ENCODE peak calls at places on chromosomes 6 and 20, in four cellular contexts. One of them, this sample, is unnamed.

GRCh38 chr6:137856138-137856898 is 10.7 kb upstream of the TNFAIP3 start:
- DNase-seq in right cardiac atrium: no peak
- DNase-seq in AG04449: no peak
- DNase-seq in adipocyte: no peak
- DNase-seq in this sample: no peak

GRCh38 chr20:45826381-45827019 is 612 bp downstream of the TNNC2 start:
- DNase-seq in right cardiac atrium: no peak
- DNase-seq in AG04449: no peak
- DNase-seq in adipocyte: peak
- DNase-seq in this sample: no peak

GRCh38 chr20:63790572-63791168 is 40.4 kb downstream of the ZBTB46 start:
- DNase-seq in right cardiac atrium: no peak
- DNase-seq in AG04449: no peak
- DNase-seq in adipocyte: no peak
- DNase-seq in this sample: no peak

GRCh38 chr6:161199845-161200244 is 74.0 kb downstream of the AGPAT4 start:
- DNase-seq in right cardiac atrium: no peak
- DNase-seq in AG04449: no peak
- DNase-seq in adipocyte: no peak
- DNase-seq in this sample: no peak

GRCh38 chr6:37137881-37138568 is 31.9 kb upstream of the PIM1 start:
- DNase-seq in right cardiac atrium: no peak
- DNase-seq in AG04449: no peak
- DNase-seq in adipocyte: peak
- DNase-seq in this sample: no peak

GRCh38 chr6:29965873-29966601 is 23.7 kb downstream of the HLA-A start:
- DNase-seq in right cardiac atrium: peak
- DNase-seq in AG04449: no peak
- DNase-seq in adipocyte: peak
- DNase-seq in this sample: peak

GRCh38 chr20:10651227-10651990 is 22.4 kb downstream of the JAG1 start:
- DNase-seq in right cardiac atrium: no peak
- DNase-seq in AG04449: no peak
- DNase-seq in adipocyte: no peak
- DNase-seq in this sample: no peak

GRCh38 chr6:142846459-142846831 is 98.5 kb downstream of the HIVEP2 start:
- DNase-seq in right cardiac atrium: no peak
- DNase-seq in AG04449: no peak
- DNase-seq in adipocyte: peak
- DNase-seq in this sample: peak

GRCh38 chr6:45483501-45483900 is 105.8 kb upstream of the SUPT3H start:
- DNase-seq in right cardiac atrium: no peak
- DNase-seq in AG04449: peak
- DNase-seq in adipocyte: no peak
- DNase-seq in this sample: no peak

GRCh38 chr6:164151762-164152161 is 737.2 kb downstream of the QKI start:
- DNase-seq in right cardiac atrium: no peak
- DNase-seq in AG04449: no peak
- DNase-seq in adipocyte: no peak
- DNase-seq in this sample: no peak

GRCh38 chr6:31399589-31400466 is 3.6 kb upstream of the MICA start:
- DNase-seq in right cardiac atrium: peak
- DNase-seq in AG04449: peak
- DNase-seq in adipocyte: peak
- DNase-seq in this sample: peak

GRCh38 chr6:141401851-141402250 is 730.9 kb upstream of the GJE1 start:
- DNase-seq in right cardiac atrium: no peak
- DNase-seq in AG04449: no peak
- DNase-seq in adipocyte: no peak
- DNase-seq in this sample: no peak

GRCh38 chr20:380763-381580 is 412 bp downstream of the TRIB3 start:
- DNase-seq in right cardiac atrium: peak
- DNase-seq in AG04449: no peak
- DNase-seq in adipocyte: peak
- DNase-seq in this sample: peak

GRCh38 chr6:156396791-156397418 is 380.3 kb upstream of the ARID1B start:
- DNase-seq in right cardiac atrium: no peak
- DNase-seq in AG04449: no peak
- DNase-seq in adipocyte: no peak
- DNase-seq in this sample: no peak

GRCh38 chr6:156391977-156392376 is 385.2 kb upstream of the ARID1B start:
- DNase-seq in right cardiac atrium: no peak
- DNase-seq in AG04449: no peak
- DNase-seq in adipocyte: no peak
- DNase-seq in this sample: no peak

GRCh38 chr6:156395276-156395675 is 381.9 kb upstream of the ARID1B start:
- DNase-seq in right cardiac atrium: no peak
- DNase-seq in AG04449: no peak
- DNase-seq in adipocyte: no peak
- DNase-seq in this sample: no peak

GRCh38 chr6:156398371-156398770 is 378.8 kb upstream of the ARID1B start:
- DNase-seq in right cardiac atrium: no peak
- DNase-seq in AG04449: no peak
- DNase-seq in adipocyte: no peak
- DNase-seq in this sample: no peak

GRCh38 chr6:156396068-156396771 is 381.0 kb upstream of the ARID1B start:
- DNase-seq in right cardiac atrium: no peak
- DNase-seq in AG04449: no peak
- DNase-seq in adipocyte: no peak
- DNase-seq in this sample: no peak
- H3K4me3 ChIP-seq in right cardiac atrium: no peak
- H3K4me3 ChIP-seq in AG04449: no peak
- H3K4me3 ChIP-seq in adipocyte: no peak
- H3K4me3 ChIP-seq in this sample: no peak

GRCh38 chr6:41966961-41967311 is 25.3 kb upstream of the CCND3 start:
- DNase-seq in right cardiac atrium: no peak
- DNase-seq in AG04449: no peak
- DNase-seq in adipocyte: peak
- DNase-seq in this sample: peak

GRCh38 chr6:41965429-41966213 is 24.0 kb upstream of the CCND3 start:
- DNase-seq in right cardiac atrium: no peak
- DNase-seq in AG04449: no peak
- DNase-seq in adipocyte: no peak
- DNase-seq in this sample: no peak

GRCh38 chr6:41966214-41966920 is 24.8 kb upstream of the CCND3 start:
- DNase-seq in right cardiac atrium: no peak
- DNase-seq in AG04449: no peak
- DNase-seq in adipocyte: no peak
- DNase-seq in this sample: no peak

GRCh38 chr6:41963371-41963770 is 21.8 kb upstream of the CCND3 start:
- DNase-seq in right cardiac atrium: no peak
- DNase-seq in AG04449: no peak
- DNase-seq in adipocyte: no peak
- DNase-seq in this sample: no peak

GRCh38 chr6:41964201-41964887 is 22.7 kb upstream of the CCND3 start:
- DNase-seq in right cardiac atrium: no peak
- DNase-seq in AG04449: no peak
- DNase-seq in adipocyte: no peak
- DNase-seq in this sample: no peak
- H3K4me3 ChIP-seq in right cardiac atrium: no peak
- H3K4me3 ChIP-seq in AG04449: no peak
- H3K4me3 ChIP-seq in adipocyte: no peak
- H3K4me3 ChIP-seq in this sample: no peak

DNA sequence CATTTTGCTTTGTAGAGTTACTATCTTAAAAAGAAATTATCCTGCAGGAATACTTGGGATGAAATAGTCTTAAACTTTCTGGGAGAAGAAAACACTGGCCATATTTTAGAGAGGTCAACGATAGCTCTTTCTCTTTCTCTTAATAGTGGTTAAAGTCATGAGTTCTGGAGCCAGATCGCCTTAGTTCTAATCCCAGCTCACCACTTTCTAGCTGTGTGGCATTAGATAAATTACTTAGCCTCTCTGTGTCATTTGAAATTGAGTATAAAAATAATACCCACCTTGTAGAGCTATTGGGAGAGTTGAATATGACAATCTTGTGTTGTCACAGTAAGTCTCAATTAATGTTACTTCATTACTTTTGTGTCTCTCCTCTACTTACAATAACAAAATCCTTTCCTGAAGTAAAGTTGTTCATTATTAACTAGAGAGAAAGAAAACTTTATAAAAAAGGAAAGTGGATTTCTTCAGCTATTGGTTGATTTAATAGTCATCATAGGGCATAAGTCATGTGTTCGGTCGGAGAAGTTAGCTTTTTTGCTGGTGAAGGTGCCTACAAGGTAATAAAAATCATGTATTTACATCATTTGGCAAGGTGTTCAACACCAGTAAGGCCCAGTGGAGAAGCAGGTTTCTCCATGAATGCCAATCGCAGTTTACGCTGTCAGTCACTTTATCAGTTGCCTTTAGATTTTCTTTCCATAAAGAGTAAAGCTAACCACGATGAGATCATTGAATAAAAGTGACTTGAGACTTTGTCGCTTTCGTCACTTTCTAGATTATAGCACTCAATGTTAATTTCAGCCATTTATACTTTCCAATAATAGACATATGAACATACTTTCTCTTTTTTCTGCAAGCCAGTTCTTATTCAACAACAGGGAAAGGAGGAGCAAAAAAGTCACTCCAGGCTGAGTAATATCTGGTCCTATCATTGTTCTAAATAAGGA is 2.0 kb downstream of the NEDD9 start:
- DNase-seq in right cardiac atrium: no peak
- DNase-seq in AG04449: no peak
- DNase-seq in adipocyte: no peak
- DNase-seq in this sample: no peak
- H3K4me3 ChIP-seq in right cardiac atrium: peak
- H3K4me3 ChIP-seq in AG04449: peak
- H3K4me3 ChIP-seq in adipocyte: peak
- H3K4me3 ChIP-seq in this sample: peak

GRCh38 chr6:3063733-3064700 is 4.3 kb upstream of the RIPK1 start:
- DNase-seq in right cardiac atrium: peak
- DNase-seq in AG04449: no peak
- DNase-seq in adipocyte: peak
- DNase-seq in this sample: peak
- H3K4me3 ChIP-seq in right cardiac atrium: peak
- H3K4me3 ChIP-seq in AG04449: peak
- H3K4me3 ChIP-seq in adipocyte: peak
- H3K4me3 ChIP-seq in this sample: peak

GRCh38 chr6:70166088-70166958 is 136.6 kb downstream of the COL9A1 start:
- DNase-seq in right cardiac atrium: peak
- DNase-seq in AG04449: peak
- DNase-seq in adipocyte: peak
- DNase-seq in this sample: peak
- H3K4me3 ChIP-seq in right cardiac atrium: no peak
- H3K4me3 ChIP-seq in AG04449: no peak
- H3K4me3 ChIP-seq in adipocyte: peak
- H3K4me3 ChIP-seq in this sample: no peak

GRCh38 chr6:151402228-151402627 is 10.9 kb upstream of the ZBTB2 start:
- DNase-seq in right cardiac atrium: no peak
- DNase-seq in AG04449: no peak
- DNase-seq in adipocyte: no peak
- DNase-seq in this sample: no peak
- H3K4me3 ChIP-seq in right cardiac atrium: no peak
- H3K4me3 ChIP-seq in AG04449: no peak
- H3K4me3 ChIP-seq in adipocyte: no peak
- H3K4me3 ChIP-seq in this sample: no peak